ENCODE peak calls at places on chromosomes 3 and 15, in four cellular contexts. N is IMR-90, F is neuronal stem cell, I is H1. H is an unnamed sample. For H3K36me3, the result is how much of the 10 kb centered on the place peaks cover.

GRCh38 chr15:59587085-59587826 is 24.3 kb upstream of the GCNT3 start:
- DNase-seq in F (no peak), N (no peak), I (no peak), H (no peak)

GRCh38 chr15:71730277-71731144 is 79.8 kb upstream of the NR2E3 start:
- DNase-seq in I (peak), F (peak), N (peak), H (peak)

GRCh38 chr15:42056934-42057743 is 36.3 kb upstream of the PLA2G4E start:
- DNase-seq in N (peak), F (peak), I (peak), H (peak)

GRCh38 chr3:11583638-11584046 is 60.1 kb downstream of the VGLL4 start:
- DNase-seq in N (peak), I (no peak), F (no peak), H (no peak)

GRCh38 chr15:85788796-85789495 is 5.8 kb downstream of the KLHL25 start:
- DNase-seq in N (no peak), I (no peak), F (no peak), H (no peak)

GRCh38 chr15:96325579-96326331 is 4.7 kb upstream of the NR2F2 start:
- DNase-seq in F (no peak), N (peak), I (no peak), H (peak)

GRCh38 chr3:190094201-190094718 is 26.4 kb downstream of the P3H2 start:
- DNase-seq in N (peak), F (no peak), I (no peak), H (peak)

GRCh38 chr3:40299721-40300335 is 9.7 kb upstream of the EIF1B start:
- DNase-seq in N (peak), F (no peak), I (no peak), H (peak)

GRCh38 chr3:44208568-44208967 is 33.1 kb upstream of the TOPAZ1 start:
- DNase-seq in F (no peak), N (no peak), I (no peak), H (no peak)

GRCh38 chr3:37863949-37864822 is 2.5 kb downstream of the CTDSPL start:
- DNase-seq in F (no peak), I (peak), N (no peak), H (peak)

GRCh38 chr3:111299070-111299672 is 227.6 kb downstream of the NECTIN3 start:
- DNase-seq in I (no peak), N (peak), F (no peak), H (no peak)

GRCh38 chr3:159761377-159761776 is 227.3 kb upstream of the IL12A start:
- DNase-seq in I (no peak), N (peak), F (no peak), H (peak)

GRCh38 chr15:100733088-100733487 is 130.7 kb downstream of the ASB7 start:
- DNase-seq in I (peak), N (peak), F (no peak), H (peak)

GRCh38 chr3:111890051-111890580 is 31.1 kb downstream of the PHLDB2 start:
- DNase-seq in I (no peak), N (no peak), F (no peak), H (no peak)

GRCh38 chr3:195259146-195259563 is 11.8 kb downstream of the XXYLT1 start:
- DNase-seq in I (peak), N (peak), F (no peak), H (peak)

GRCh38 chr15:57861039-57861638 is 154.6 kb downstream of the POLR2M start:
- DNase-seq in F (peak), I (no peak), N (peak), H (peak)

GRCh38 chr3:44105571-44105970 is 136.1 kb upstream of the TOPAZ1 start:
- DNase-seq in I (no peak), F (no peak), N (no peak), H (no peak)

GRCh38 chr3:125067225-125067624 is 11.4 kb upstream of the HEG1 start:
- DNase-seq in F (no peak), N (peak), I (no peak), H (no peak)

GRCh38 chr3:144187531-144188230 is 216.1 kb downstream of the DIPK2A start:
- DNase-seq in F (no peak), I (no peak), N (peak), H (no peak)

GRCh38 chr3:187139126-187139894 is at the start of gene RPL39L:
- DNase-seq in N (peak), I (peak), F (peak), H (peak)

GRCh38 chr3:16849240-16849639 is 35.5 kb upstream of the PLCL2 start:
- DNase-seq in N (peak), F (peak), I (no peak), H (no peak)

GRCh38 chr3:65642903-65643302 is 395.8 kb downstream of the MAGI1 start:
- DNase-seq in F (no peak), I (no peak), N (no peak), H (no peak)

GRCh38 chr3:37862219-37862711 is 585 bp downstream of the CTDSPL start:
- DNase-seq in N (peak), I (peak), F (peak), H (no peak)

GRCh38 chr15:81312790-81313543 is 11.0 kb downstream of the STARD5 start:
- DNase-seq in I (no peak), F (no peak), N (peak), H (peak)

GRCh38 chr15:60390931-60391501 is 6.8 kb downstream of the ANXA2 start:
- DNase-seq in I (no peak), F (peak), N (peak), H (peak)

GRCh38 chr3:194134757-194135515 is 1.0 kb upstream of the HES1 start:
- DNase-seq in N (peak), F (peak), I (peak), H (peak)

GRCh38 chr15:83066034-83066760 is 855 bp downstream of the BTBD1 start:
- DNase-seq in I (no peak), N (no peak), F (peak), H (peak)

GRCh38 chr3:40737343-40737742 is 212.6 kb downstream of the ZNF621 start:
- DNase-seq in I (no peak), F (no peak), N (no peak), H (no peak)

GRCh38 chr15:63256433-63256884 is 20.9 kb upstream of the APH1B start:
- DNase-seq in N (peak), I (no peak), F (peak), H (peak)

GRCh38 chr3:126479642-126480041 is 4.0 kb upstream of the ZXDC start:
- DNase-seq in I (no peak), N (no peak), F (no peak), H (no peak)

GRCh38 chr15:70762469-70763119 is 764 bp downstream of the UACA start:
- DNase-seq in N (peak), I (peak), F (peak), H (peak)

GRCh38 chr15:64099379-64099778 is 3.6 kb downstream of the SNX1 start:
- DNase-seq in I (no peak), N (no peak), F (no peak), H (no peak)

GRCh38 chr3:82012775-82013174 is 251.3 kb upstream of the GBE1 start:
- DNase-seq in F (no peak), N (no peak), I (no peak), H (no peak)

GRCh38 chr3:62361824-62362223 is 11.5 kb downstream of the FEZF2 start:
- DNase-seq in N (no peak), F (no peak), I (no peak), H (no peak)

GRCh38 chr3:8286749-8287148 is 214.9 kb upstream of the LMCD1 start:
- DNase-seq in F (no peak), N (no peak), I (no peak), H (no peak)

GRCh38 chr3:56467801-56468183 is 475 bp downstream of the ERC2 start:
- DNase-seq in F (peak), N (no peak), I (peak), H (no peak)

GRCh38 chr3:23665741-23666140 is 140.0 kb upstream of the UBE2E1 start:
- DNase-seq in I (no peak), N (peak), F (no peak), H (no peak)

GRCh38 chr3:51777985-51778384 is 1.1 kb downstream of the IQCF6 start:
- DNase-seq in F (no peak), I (no peak), N (no peak), H (no peak)

GRCh38 chr15:90911906-90912769 is 9.0 kb downstream of the MAN2A2 start:
- DNase-seq in N (no peak), F (no peak), I (no peak), H (no peak)

GRCh38 chr15:42392309-42393024 is 33.2 kb downstream of the CAPN3 start:
- DNase-seq in N (no peak), I (no peak), F (no peak), H (no peak)

GRCh38 chr3:15081960-15082664 is 16.8 kb downstream of the RBSN start:
- DNase-seq in F (no peak), N (peak), I (no peak), H (peak)
- H3K36me3 ChIP-seq in F (under half), N (half or more), I (under half), H (half or more)

DNA sequence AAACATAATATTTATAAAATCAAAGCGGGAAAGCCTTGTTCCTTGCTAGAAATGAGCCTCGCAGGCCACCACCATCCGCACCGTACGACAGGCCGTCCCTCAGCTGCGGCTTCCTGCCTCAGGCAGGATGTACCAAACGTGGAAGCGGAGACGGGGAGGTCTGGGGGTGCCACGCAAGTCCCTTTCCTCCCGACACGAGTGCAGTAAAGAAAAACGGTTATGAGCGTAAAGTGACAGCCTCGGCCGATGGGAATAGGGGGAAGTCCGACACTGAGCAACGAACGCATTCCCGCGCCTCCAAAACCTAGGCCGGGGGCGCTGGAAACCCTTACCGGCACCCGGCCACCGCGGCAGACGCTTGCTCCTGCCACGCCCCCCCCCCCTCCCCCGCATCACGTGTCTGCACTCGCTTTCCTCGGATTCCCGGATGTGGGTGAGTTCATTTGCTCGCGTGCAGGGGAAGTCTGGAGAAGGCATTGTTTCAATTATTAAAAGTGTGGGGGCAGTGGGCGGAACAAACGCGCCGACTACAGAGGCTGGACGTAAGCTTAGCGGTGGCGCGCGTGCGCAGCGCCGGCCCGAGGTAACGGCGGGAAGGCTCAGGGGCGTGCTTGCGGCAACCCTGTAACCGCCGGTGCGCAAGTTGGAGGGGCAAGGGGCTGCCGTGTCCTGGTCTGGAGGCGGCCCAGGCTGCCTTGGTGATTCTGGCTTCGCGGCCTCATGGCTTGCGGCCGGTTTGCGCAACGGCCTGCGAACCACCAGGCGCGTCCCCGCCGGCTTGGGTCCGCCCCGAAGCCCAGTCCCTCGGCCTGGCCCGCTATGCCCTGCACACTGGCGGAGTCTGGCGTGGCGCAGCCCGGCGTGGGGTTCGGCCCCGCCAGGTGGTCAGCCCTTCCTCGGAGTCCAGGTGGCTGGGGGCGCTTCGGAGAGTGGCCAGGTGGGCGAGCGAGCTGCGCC is at the start of the genes ANAPC13 and CEP63:
- DNase-seq in N (peak), F (peak), I (peak), H (peak)
- H3K14ac ChIP-seq in N (peak), F (peak), I (no peak), H (peak)

GRCh38 chr3:4696266-4696665 is 203.1 kb downstream of the ITPR1 start:
- DNase-seq in N (no peak), F (no peak), I (no peak), H (no peak)
- H3K36me3 ChIP-seq in N (under half), F (under half), I (under half), H (under half)

GRCh38 chr3:169575381-169575780 is 88.1 kb downstream of the MECOM start:
- DNase-seq in I (no peak), F (no peak), N (peak), H (peak)

GRCh38 chr3:169583269-169583668 is 80.2 kb downstream of the MECOM start:
- DNase-seq in I (no peak), F (no peak), N (no peak), H (no peak)

GRCh38 chr3:169578381-169578780 is 85.1 kb downstream of the MECOM start:
- DNase-seq in F (no peak), N (no peak), I (no peak), H (no peak)

GRCh38 chr3:169581633-169582032 is 81.9 kb downstream of the MECOM start:
- DNase-seq in I (no peak), F (peak), N (peak), H (no peak)

DNA sequence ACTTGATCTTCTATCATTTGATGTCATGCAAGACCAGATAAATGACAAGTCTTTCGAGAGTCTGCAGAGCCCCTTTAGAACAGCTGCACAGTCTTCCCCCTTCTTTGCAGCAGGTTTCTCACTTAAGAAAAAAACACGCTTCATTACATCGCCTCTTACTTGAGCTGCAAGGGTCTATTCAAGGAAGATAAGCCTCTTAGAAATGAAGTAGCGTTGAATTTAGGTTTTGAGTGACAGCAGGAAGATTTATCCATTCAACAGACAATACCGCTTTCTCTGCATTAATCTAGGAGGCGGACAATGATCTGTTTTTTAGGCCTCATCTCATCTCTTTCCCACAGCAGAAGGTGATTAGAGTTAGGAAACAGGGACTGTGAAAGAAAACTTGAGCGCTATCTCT is 84.4 kb downstream of the MECOM start:
- DNase-seq in F (peak), N (no peak), I (no peak), H (no peak)
- H3K14ac ChIP-seq in F (no peak), N (no peak), I (no peak), H (no peak)

DNA sequence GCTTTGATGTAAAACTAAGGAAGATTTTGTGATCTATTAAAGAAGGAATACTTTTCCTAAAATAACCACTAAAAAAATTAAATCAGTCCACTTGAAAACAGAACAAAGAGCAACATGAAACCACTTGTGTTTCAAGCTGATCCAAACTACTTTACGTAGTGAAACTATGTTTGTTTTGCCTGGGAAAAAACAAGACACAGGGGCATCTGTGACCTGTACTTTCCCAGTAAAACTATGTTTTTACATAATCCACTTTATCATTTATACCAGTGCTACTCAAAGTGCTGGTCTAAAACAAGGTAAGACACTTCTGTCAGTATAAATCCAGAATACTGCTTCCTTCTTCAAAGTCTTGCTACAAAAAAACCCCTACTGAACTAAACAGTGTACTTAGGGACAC is 56.7 kb downstream of the SPG11 start:
- DNase-seq in I (no peak), N (no peak), F (no peak), H (no peak)
- H3K36me3 ChIP-seq in I (under half), N (under half), F (under half), H (half or more)

GRCh38 chr3:153160451-153161137 is 1.4 kb upstream of the RAP2B start:
- DNase-seq in F (peak), N (peak), I (peak), H (peak)
- H3K14ac ChIP-seq in F (peak), N (peak), I (no peak), H (no peak)

GRCh38 chr15:88035381-88035780 is 221.2 kb downstream of the NTRK3 start:
- DNase-seq in N (no peak), F (no peak), I (no peak), H (no peak)

GRCh38 chr15:88031461-88031860 is 225.1 kb downstream of the NTRK3 start:
- DNase-seq in F (no peak), I (no peak), N (no peak), H (no peak)

GRCh38 chr15:88036154-88036839 is 220.2 kb downstream of the NTRK3 start:
- DNase-seq in I (no peak), F (no peak), N (no peak), H (no peak)

GRCh38 chr15:88029696-88030095 is 226.8 kb downstream of the NTRK3 start:
- DNase-seq in N (no peak), I (no peak), F (peak), H (no peak)

DNA sequence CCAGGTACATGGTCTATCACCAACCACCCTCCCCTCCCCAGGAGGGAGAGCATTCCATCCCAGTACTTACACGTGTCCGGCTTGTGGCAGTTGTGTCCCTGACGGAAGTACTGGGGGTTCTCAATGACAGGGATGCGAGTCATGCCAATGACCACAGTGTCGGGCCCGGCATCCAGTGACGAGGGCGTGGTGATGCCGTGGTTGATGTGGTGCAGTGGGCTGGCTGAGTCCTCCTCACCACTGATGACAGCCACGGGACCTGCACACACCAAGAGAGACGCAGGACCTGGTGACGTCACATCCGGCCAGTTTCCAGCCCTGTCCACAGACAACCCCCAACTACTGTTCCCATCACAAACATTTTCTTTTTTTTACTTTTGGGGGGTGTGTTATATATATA is 223.8 kb downstream of the NTRK3 start:
- DNase-seq in I (no peak), N (no peak), F (no peak), H (no peak)
- H3K36me3 ChIP-seq in I (under half), N (under half), F (under half), H (under half)

DNA sequence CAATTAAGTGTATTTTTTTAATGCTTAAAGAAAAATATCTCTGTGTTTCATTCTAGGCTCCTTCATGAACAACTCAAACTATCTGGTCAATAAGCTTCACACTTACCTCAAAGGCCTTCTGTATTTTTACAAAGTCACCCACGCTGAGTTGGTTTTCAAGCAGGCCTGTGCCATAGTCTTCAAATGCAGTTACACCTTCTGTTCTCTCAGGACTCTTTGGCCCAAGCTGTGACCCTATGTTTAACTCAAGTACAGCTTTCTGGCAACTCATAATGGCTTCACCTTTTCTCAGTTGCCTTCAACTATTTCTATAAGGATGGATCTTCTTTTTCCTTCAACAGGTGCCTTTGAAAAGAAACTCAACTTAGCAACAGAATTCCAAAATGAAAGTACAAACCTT is 587 bp downstream of the WDR49 start:
- DNase-seq in F (no peak), N (no peak), I (no peak), H (no peak)
- H3K14ac ChIP-seq in F (no peak), N (no peak), I (no peak), H (no peak)

DNA sequence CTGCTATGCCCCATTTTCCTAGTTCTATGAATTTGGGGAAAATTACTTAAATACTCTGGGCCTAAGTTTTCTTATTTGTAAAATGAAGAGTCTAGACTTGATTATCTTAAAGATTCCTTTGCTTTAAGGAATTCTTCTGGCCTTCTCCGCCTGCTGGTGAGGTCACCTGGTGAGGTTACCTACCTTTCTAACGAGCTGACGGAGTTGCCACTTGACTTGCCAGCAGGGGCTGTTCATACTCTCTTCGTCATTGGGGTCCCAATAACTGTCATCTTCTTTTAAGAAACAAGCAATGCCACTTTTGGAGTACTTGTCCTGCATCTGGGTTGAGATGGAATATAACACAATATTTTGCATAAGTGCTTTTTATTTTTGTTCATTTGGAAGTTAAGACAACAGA is 8.6 kb downstream of the TNFSF10 start:
- DNase-seq in N (no peak), F (no peak), I (no peak), H (no peak)
- H3K36me3 ChIP-seq in N (under half), F (under half), I (under half), H (under half)